ENCODE peak calls at places on chromosome 1, in seven cellular contexts. H, E, W, M, G, I and N are unnamed samples.

GRCh38 chr1:195097316-195097715 is 1510.9 kb downstream of the KCNT2 start:
- DNase-seq in M (no peak), I (no peak), W (no peak), E (no peak), G (no peak), H (peak; percentile 14), N (peak; percentile 11)

GRCh38 chr1:226268421-226269124 is 40.4 kb downstream of the LIN9 start:
- DNase-seq in H (no peak), M (no peak), W (peak; percentile 6), E (no peak), I (no peak), G (no peak), N (peak; percentile 51)

GRCh38 chr1:205287723-205288122 is 33.8 kb downstream of the NUAK2 start:
- DNase-seq in W (no peak), E (no peak), G (no peak), I (no peak), M (no peak), H (no peak), N (no peak)

GRCh38 chr1:107782192-107782845 is 182.7 kb downstream of the VAV3 start:
- DNase-seq in M (no peak), W (no peak), E (no peak), I (peak; percentile 73), G (no peak), H (no peak), N (peak; percentile 44)

GRCh38 chr1:238639861-238640260 is 746.5 kb upstream of the CHRM3 start:
- DNase-seq in I (no peak), G (no peak), M (no peak), E (no peak), H (no peak), W (no peak), N (no peak)

GRCh38 chr1:180181048-180181447 is 26.4 kb downstream of the QSOX1 start:
- DNase-seq in M (no peak), G (no peak), H (peak; percentile 48), I (no peak), E (no peak), W (no peak), N (peak; percentile 48)

GRCh38 chr1:66243548-66244130 is 290.3 kb upstream of the SGIP1 start:
- DNase-seq in G (no peak), M (no peak), W (no peak), E (no peak), H (no peak), I (no peak), N (no peak)

GRCh38 chr1:31587720-31588423 is 11.6 kb downstream of the TINAGL1 start:
- DNase-seq in I (peak; percentile 43), M (peak; percentile 52), W (peak; percentile 51), G (peak; percentile 74), H (peak; percentile 90), E (peak; percentile 83), N (peak; percentile 53)

DNA sequence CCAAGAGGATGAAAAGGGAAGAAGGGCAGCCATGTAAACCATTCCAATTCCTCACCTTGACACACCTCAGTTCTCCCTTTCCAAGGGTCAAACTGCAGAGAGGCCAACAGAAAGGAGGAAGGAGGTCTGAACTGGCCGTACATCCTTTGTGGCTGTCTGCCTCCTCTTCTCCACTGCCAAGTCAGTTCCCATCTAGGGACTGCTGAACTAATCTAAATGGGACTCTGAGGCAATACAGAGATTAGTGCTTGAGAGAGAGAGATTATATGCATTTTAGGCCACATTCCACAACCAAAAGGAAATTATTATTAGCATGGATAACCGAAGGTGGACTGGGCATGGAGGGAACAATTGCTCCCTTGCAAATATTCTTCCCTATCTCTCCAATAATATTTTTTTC is 2.7 kb downstream of the ARHGEF11 start:
- DNase-seq in H (no peak), I (peak; percentile 61), W (peak; percentile 33), M (no peak), G (no peak), E (no peak), N (no peak)
- H3K4me3 ChIP-seq in H (no peak overlapping the region), I (peak overlapping the region; percentile 86), W (peak overlapping the region; percentile 86), M (peak overlapping the region; percentile 78), G (no peak overlapping the region), E (no peak overlapping the region), N (no peak overlapping the region)

DNA sequence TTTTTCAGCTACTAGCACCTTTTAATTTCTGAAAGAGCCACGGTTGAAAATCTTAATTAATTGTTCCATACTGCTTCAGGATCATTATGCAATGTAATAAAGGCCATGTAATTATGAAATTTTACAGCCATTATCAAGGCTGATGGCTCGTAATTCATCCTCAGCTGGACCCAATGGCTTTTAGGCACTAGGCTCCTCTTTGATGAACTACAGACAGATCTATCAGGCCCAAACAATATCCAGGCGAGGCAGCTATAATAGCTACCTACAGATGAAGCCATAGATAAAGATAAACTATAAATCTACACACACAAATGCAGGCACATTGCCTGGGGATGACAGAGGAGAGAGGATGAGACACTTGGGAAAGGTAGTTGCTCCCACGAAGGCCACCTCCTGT is 110.5 kb upstream of the USH2A start:
- DNase-seq in W (no peak), H (no peak), M (no peak), I (no peak), G (no peak), E (no peak), N (no peak)
- H3K4me3 ChIP-seq in W (no peak overlapping the region), H (no peak overlapping the region), M (no peak overlapping the region), I (no peak overlapping the region), G (no peak overlapping the region), E (no peak overlapping the region), N (no peak overlapping the region)

DNA sequence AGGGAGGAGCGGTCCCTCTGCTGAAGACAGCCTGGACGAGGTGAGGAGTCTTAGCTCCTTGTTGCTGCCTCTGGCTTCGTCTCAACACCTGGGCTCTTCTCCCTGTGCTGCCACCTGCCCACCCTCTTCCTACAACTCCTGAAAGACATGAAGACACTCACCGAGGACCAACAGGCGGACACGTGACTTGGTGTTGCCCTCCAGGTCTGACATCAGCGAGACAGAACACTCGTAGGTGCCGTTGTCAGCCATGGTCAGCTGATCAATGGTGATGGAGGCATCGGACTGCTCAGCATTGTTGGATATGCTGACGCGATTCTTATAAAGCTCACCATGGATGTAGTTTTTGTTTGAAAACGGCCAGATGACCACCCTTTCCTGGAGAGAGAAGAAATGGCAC is 21.4 kb downstream of the GPA33 start:
- DNase-seq in H (no peak), W (no peak), M (no peak), E (no peak), G (no peak), I (no peak), N (no peak)
- H3K4me3 ChIP-seq in H (no peak overlapping the region), W (no peak overlapping the region), M (no peak overlapping the region), E (no peak overlapping the region), G (no peak overlapping the region), I (no peak overlapping the region), N (no peak overlapping the region)

DNA sequence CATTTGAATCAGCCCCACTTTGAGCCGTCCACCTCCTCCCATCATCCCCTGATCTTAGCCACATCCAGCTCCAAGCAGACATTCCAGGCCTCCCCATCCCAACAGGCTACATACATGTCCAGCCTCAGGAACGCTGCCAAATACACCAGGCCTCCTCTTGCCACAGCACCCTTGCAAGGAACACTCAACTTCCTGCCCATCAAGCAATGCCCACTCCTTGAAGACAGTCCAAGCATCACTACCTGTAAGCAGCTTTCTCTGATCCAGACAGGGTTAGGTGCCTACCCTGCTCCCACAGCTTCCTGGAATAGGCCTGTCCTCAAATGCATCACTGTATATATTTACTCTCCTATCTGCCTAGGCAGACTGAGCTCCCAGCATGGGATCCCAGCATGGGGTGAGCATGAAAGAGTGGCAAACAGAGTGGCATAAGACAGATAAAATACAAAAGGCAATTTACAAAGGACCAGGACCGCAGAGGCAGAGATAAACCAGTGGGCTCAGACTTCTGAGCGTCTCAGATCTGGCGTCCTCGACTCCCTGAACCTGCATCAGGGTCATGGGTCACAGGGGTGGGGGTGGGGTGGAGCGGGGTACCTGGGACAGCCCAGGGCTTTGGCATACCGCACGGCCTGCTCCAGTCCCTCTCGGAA is 816 bp downstream of the HYI start:
- DNase-seq in H (no peak), E (no peak), G (no peak), W (no peak), M (no peak), I (peak; percentile 82), N (no peak)
- H3K4me3 ChIP-seq in H (peak overlapping the region; percentile 70), E (peak overlapping the region; percentile 21), G (peak overlapping the region; percentile 60), W (peak overlapping the region; percentile 34), M (peak overlapping the region; percentile 67), I (peak overlapping the region; percentile 45), N (no peak overlapping the region)